ENCODE peak calls at places on chromosomes 12 and 14, in nine cellular contexts. E is GM12892, H is A549, K is HCT116, A is lower leg skin, Y is K562, X is ovary, R is H1, G is IMR-90. B is an unnamed sample.

GRCh38 chr14:99395904-99396530 is 84.6 kb downstream of the SETD3 start:
- DNase-seq in E (no peak), H (no peak), K (peak), A (no peak), Y (no peak), X (no peak), R (peak), G (peak), B (no peak)

GRCh38 chr12:31368666-31369361 is 42.9 kb upstream of the SINHCAF start:
- DNase-seq in E (no peak), H (no peak), K (no peak), A (no peak), Y (no peak), X (no peak), R (peak), G (peak), B (no peak)

GRCh38 chr12:49873361-49873934 is 30.3 kb downstream of the FAIM2 start:
- DNase-seq in E (no peak), H (no peak), K (no peak), A (no peak), Y (no peak), X (no peak), R (no peak), G (peak), B (no peak)

GRCh38 chr14:89058707-89059106 is 234.3 kb downstream of the TTC8 start:
- DNase-seq in E (no peak), H (no peak), K (no peak), A (no peak), Y (no peak), X (no peak), R (no peak), G (peak), B (no peak)

GRCh38 chr14:34874386-34875030 is 652 bp downstream of the BAZ1A start:
- DNase-seq in E (peak), H (peak), K (no peak), A (peak), Y (peak), X (peak), R (peak), G (peak), B (peak)

GRCh38 chr12:110776410-110776809 is 33.7 kb upstream of the PPP1CC start:
- DNase-seq in E (peak), H (no peak), K (no peak), A (no peak), Y (no peak), X (no peak), R (no peak), G (no peak), B (no peak)

GRCh38 chr14:77131871-77132486 is 9.6 kb downstream of the ZDHHC22 start:
- DNase-seq in E (no peak), H (no peak), K (no peak), A (no peak), Y (no peak), X (no peak), R (no peak), G (no peak), B (no peak)

GRCh38 chr12:131132118-131132892 is 178.6 kb downstream of the ADGRD1 start:
- DNase-seq in E (peak), H (peak), K (peak), A (peak), Y (peak), X (peak), R (peak), G (peak), B (peak)

GRCh38 chr12:58479403-58479802 is 440.9 kb downstream of the LRIG3 start:
- DNase-seq in E (no peak), H (no peak), K (no peak), A (no peak), Y (no peak), X (no peak), R (no peak), G (no peak), B (no peak)

GRCh38 chr12:48198619-48198973 is 4.5 kb downstream of the OR10AD1 start:
- DNase-seq in E (peak), H (no peak), K (no peak), A (peak), Y (peak), X (peak), R (no peak), G (no peak), B (no peak)

GRCh38 chr14:84482256-84483071 is 1047.5 kb upstream of the FLRT2 start:
- DNase-seq in E (no peak), H (no peak), K (no peak), A (no peak), Y (no peak), X (no peak), R (no peak), G (peak), B (no peak)

GRCh38 chr12:122137681-122138080 is 36.3 kb downstream of the IL31 start:
- DNase-seq in E (no peak), H (no peak), K (no peak), A (peak), Y (peak), X (no peak), R (peak), G (no peak), B (no peak)

GRCh38 chr12:84772281-84772680 is 140.3 kb downstream of the SLC6A15 start:
- DNase-seq in E (no peak), H (no peak), K (no peak), A (no peak), Y (no peak), X (no peak), R (no peak), G (peak), B (no peak)

GRCh38 chr14:105061428-105062047 is 3.7 kb downstream of the GPR132 start:
- DNase-seq in E (no peak), H (no peak), K (no peak), A (no peak), Y (no peak), X (no peak), R (no peak), G (no peak), B (peak)

GRCh38 chr14:34227834-34228662 is 234.0 kb downstream of the SPTSSA start:
- DNase-seq in E (peak), H (peak), K (peak), A (peak), Y (peak), X (peak), R (peak), G (peak), B (peak)

GRCh38 chr14:60327447-60328331 is 78.7 kb downstream of the PPM1A start:
- DNase-seq in E (peak), H (peak), K (no peak), A (no peak), Y (no peak), X (no peak), R (peak), G (peak), B (peak)

GRCh38 chr12:27644446-27644845 is 51.8 kb upstream of the REP15 start:
- DNase-seq in E (no peak), H (no peak), K (no peak), A (no peak), Y (no peak), X (no peak), R (no peak), G (peak), B (no peak)

GRCh38 chr14:60514378-60515243 is 5.7 kb downstream of the SIX6 start:
- DNase-seq in E (no peak), H (peak), K (no peak), A (no peak), Y (peak), X (no peak), R (peak), G (no peak), B (peak)

GRCh38 chr14:93536945-93537344 is 106.2 kb downstream of the UNC79 start:
- DNase-seq in E (no peak), H (peak), K (peak), A (no peak), Y (peak), X (no peak), R (peak), G (no peak), B (peak)

GRCh38 chr14:93946104-93946503 is 19.0 kb downstream of the FAM181A start:
- DNase-seq in E (no peak), H (no peak), K (no peak), A (no peak), Y (no peak), X (no peak), R (no peak), G (peak), B (no peak)

GRCh38 chr14:68576031-68576430 is 216.8 kb downstream of the ZFP36L1 start:
- DNase-seq in E (no peak), H (no peak), K (no peak), A (no peak), Y (no peak), X (no peak), R (no peak), G (no peak), B (no peak)

GRCh38 chr14:68574461-68574860 is 218.4 kb downstream of the ZFP36L1 start:
- DNase-seq in E (no peak), H (no peak), K (no peak), A (no peak), Y (no peak), X (no peak), R (no peak), G (no peak), B (no peak)

GRCh38 chr14:68574906-68575305 is 218.0 kb downstream of the ZFP36L1 start:
- DNase-seq in E (no peak), H (no peak), K (no peak), A (no peak), Y (no peak), X (no peak), R (no peak), G (peak), B (no peak)

GRCh38 chr14:68578597-68578996 is 214.3 kb downstream of the ZFP36L1 start:
- DNase-seq in E (no peak), H (no peak), K (no peak), A (no peak), Y (no peak), X (no peak), R (no peak), G (no peak), B (no peak)

DNA sequence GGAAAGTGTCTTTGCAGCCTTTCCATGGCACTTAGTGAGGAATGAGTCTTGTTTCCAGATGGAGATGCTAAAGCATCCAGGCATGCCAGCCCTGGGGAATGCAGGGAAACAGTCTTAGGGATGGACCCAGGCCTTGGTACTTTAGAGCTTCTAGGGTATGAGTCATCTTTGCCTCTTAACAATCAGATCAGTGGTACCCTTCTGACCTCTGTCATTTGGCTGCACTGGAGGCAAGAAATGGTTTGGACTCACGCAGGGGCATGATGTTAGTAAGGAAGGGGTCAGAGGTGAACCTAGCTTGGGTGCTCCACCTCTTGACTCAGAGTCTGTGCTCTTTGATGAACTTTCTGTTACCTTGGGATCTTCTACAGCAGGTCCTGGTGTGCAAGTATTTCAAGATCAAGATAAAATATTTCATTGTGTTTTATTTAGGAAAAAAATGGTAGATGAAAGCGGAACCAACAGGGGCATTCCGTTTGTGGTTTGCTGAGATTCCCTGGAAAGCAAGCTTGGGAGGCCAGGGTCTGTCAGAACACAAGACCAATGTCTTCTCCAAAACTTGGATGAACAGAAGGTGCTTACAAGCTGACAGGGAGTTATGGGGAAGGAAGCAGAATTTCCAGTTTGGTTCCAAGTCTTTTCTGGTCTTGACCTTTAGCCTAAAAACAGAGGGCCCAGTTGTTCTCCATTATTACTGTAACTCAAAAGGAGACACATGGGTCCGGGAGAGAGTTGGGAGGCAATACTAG is 216.2 kb downstream of the ZFP36L1 start:
- DNase-seq in E (no peak), H (peak), K (peak), A (no peak), Y (peak), X (no peak), R (no peak), G (peak), B (no peak)
- TF ChIP-seq POLR2A in E (no peak), H (no peak), K (no peak), A (no peak), Y (no peak), X (no peak), R (no peak), G (no peak), B (no peak)

DNA sequence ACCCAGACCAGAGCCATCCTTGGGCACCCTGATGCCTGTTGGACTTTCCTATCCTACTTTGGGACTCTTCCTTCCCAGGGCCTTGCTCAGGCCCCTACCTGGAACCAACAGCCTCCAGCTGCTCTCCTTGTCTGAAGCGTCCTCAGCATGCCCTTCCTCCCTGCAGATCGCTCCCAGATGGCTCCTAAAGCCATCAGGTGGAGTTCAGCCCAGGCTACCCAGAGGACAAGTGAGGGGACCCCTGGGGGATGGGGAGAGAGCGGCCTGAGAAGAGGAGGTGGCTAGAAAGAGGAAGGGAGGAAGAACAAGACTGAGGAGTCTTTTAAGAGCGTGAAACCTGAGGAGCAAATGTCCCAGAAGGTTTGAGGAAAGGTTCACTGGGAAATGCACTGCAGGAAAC is 236.6 kb downstream of the ZFP36L1 start:
- DNase-seq in E (no peak), H (no peak), K (no peak), A (no peak), Y (no peak), X (no peak), R (no peak), G (no peak), B (no peak)
- TF ChIP-seq POLR2A in E (no peak), H (no peak), K (no peak), A (no peak), Y (no peak), X (no peak), R (no peak), G (no peak), B (no peak)

GRCh38 chr12:751192-751827 is 1.1 kb upstream of the WNK1 start:
- DNase-seq in E (peak), H (peak), K (peak), A (peak), Y (peak), X (peak), R (peak), G (peak), B (peak)
- TF ChIP-seq POLR2A in E (peak), H (peak), K (peak), A (no peak), Y (peak), X (peak), R (no peak), G (no peak), B (peak)

GRCh38 chr14:65226824-65227604 is 124.7 kb upstream of the MAX start:
- DNase-seq in E (no peak), H (peak), K (no peak), A (no peak), Y (no peak), X (no peak), R (no peak), G (peak), B (no peak)
- TF ChIP-seq POLR2A in E (no peak), H (no peak), K (no peak), A (no peak), Y (no peak), X (no peak), R (no peak), G (no peak), B (no peak)

GRCh38 chr12:14774074-14774943 is 29.0 kb downstream of the WBP11 start:
- DNase-seq in E (peak), H (peak), K (peak), A (peak), Y (no peak), X (peak), R (peak), G (peak), B (peak)
- TF ChIP-seq POLR2A in E (peak), H (peak), K (no peak), A (peak), Y (no peak), X (peak), R (peak), G (peak), B (peak)

DNA sequence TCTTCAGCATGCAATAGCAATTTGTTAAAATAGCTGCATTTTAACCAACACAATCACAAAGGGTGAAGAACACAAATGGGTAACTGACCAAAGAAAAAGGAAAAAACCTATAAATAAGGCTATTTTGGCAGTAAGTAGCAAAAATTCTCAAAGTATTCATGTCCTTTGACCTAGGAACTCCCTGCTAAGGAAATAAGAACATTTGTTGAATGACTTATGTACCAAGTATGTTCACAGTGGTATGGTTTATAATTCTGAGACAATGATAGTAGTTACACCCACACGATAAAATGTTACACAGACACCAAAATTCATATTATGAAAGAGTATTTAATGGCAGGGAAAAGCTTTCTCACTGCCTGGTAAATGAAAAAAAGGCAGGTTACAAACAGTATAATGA is 16.9 kb downstream of the CCDC88C start:
- DNase-seq in E (no peak), H (no peak), K (no peak), A (no peak), Y (no peak), X (no peak), R (no peak), G (peak), B (no peak)
- TF ChIP-seq POLR2A in E (no peak), H (no peak), K (no peak), A (no peak), Y (no peak), X (no peak), R (no peak), G (no peak), B (no peak)

DNA sequence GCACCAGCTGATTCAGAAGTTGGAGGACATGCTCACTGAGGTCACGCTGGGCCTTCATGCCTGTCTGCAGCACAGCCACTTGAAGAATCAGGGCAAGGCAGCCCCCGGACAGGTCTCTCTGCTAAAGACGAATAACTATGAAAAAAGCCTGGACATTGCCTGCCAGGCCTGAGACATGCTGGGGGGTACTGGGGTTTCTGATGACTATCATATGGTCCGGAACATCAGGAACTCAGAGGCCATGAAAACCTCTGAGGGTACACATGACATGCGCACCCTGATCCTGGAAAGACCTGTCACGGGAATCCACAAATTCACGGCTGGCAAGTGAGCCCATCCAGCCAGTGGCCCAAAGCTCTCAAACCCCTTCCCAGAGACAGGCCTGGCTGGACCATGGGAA is 8.8 kb upstream of the C12orf42 start:
- DNase-seq in E (no peak), H (no peak), K (no peak), A (no peak), Y (no peak), X (no peak), R (no peak), G (no peak), B (no peak)
- TF ChIP-seq POLR2A in E (no peak), H (no peak), K (no peak), A (no peak), Y (no peak), X (no peak), R (no peak), G (no peak), B (no peak)

DNA sequence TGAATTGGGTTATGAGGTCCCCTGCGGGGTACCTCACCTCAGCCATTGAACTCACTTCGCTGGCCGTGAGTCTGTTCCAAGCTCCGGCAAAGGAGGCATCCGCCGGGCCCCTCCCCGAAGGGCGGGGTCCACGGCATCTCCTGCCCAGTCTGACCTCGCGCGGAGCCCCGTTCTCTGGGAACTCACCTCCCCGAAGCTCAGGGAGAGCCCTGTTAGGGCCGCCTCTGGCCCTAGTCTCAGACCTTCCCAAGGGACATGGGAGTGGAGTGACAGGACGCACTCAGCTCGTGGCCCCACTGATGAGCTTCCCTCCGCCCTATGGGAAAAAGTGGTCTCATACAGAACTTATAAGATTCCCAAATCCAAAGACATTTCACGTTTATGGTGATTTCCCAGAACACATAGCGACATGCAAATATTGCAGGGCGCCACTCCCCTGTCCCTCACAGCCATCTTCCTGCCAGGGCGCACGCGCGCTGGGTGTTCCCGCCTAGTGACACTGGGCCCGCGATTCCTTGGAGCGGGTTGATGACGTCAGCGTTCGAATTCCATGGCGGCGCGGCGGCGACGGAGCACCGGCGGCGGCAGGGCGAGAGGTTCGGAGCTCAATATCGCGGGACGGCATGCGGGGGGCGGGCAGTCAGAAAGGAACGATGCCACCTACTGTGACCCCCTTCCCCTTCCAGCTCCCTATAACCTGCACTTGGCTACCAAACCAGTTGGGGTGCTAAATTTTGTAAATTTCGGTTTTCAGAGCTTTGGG is at the start of gene PARP2:
- DNase-seq in E (peak), H (peak), K (peak), A (peak), Y (peak), X (peak), R (peak), G (peak), B (peak)
- TF ChIP-seq POLR2A in E (peak), H (peak), K (peak), A (no peak), Y (peak), X (peak), R (peak), G (peak), B (peak)

GRCh38 chr14:64915797-64916196 is 1.5 kb downstream of the CHURC1 start:
- DNase-seq in E (no peak), H (no peak), K (no peak), A (no peak), Y (no peak), X (no peak), R (no peak), G (no peak), B (peak)

GRCh38 chr14:64915025-64915424 is 770 bp downstream of the CHURC1 start:
- DNase-seq in E (no peak), H (no peak), K (no peak), A (no peak), Y (no peak), X (no peak), R (no peak), G (no peak), B (no peak)

GRCh38 chr14:64910847-64911495 is 3.3 kb upstream of the CHURC1 start:
- DNase-seq in E (no peak), H (peak), K (peak), A (no peak), Y (peak), X (no peak), R (no peak), G (peak), B (peak)

GRCh38 chr14:64912256-64912655 is 2.0 kb upstream of the CHURC1 start:
- DNase-seq in E (no peak), H (no peak), K (no peak), A (no peak), Y (peak), X (no peak), R (no peak), G (no peak), B (peak)

GRCh38 chr14:64914237-64914971 is at the start of gene CHURC1:
- DNase-seq in E (peak), H (peak), K (peak), A (peak), Y (peak), X (peak), R (peak), G (peak), B (peak)
- TF ChIP-seq POLR2A in E (peak), H (peak), K (peak), A (peak), Y (peak), X (peak), R (no peak), G (peak), B (peak)

B was measured in erythroblast.